ENCODE peak calls at places on chromosomes 3 and 15, in seven cellular contexts. W is GM23338, K is transverse colon, E is upper lobe of left lung, Z is stomach, Y is H1, J is prostate gland. V is an unnamed sample.

GRCh38 chr15:60379466-60380274 is 18.1 kb downstream of the ANXA2 start:
- DNase-seq in J (peak; percentile 64), K (no peak), Y (no peak), E (no peak), W (peak; percentile 30), Z (no peak), V (peak; percentile 89)

GRCh38 chr15:20340331-20340811 is 201.2 kb downstream of the GOLGA6L6 start:
- DNase-seq in J (peak; percentile 12), Y (no peak), K (no peak), W (no peak), Z (peak; percentile 51), E (peak; percentile 66), V (no peak)

GRCh38 chr3:179962617-179963387 is 73.9 kb downstream of the PEX5L start:
- DNase-seq in E (no peak), J (no peak), Z (no peak), W (no peak), K (no peak), Y (no peak), V (no peak)

GRCh38 chr3:50173685-50174516 is 17.5 kb upstream of the GNAT1 start:
- DNase-seq in Z (no peak), Y (no peak), W (peak; percentile 65), J (no peak), K (no peak), E (no peak), V (no peak)

GRCh38 chr15:55515991-55516776 is 8.2 kb upstream of the DNAAF4 start:
- DNase-seq in K (no peak), W (peak; percentile 31), J (no peak), Y (no peak), Z (no peak), E (no peak), V (no peak)

GRCh38 chr3:187445352-187445751 is 77.2 kb downstream of the RTP4 start:
- DNase-seq in K (no peak), Z (no peak), J (no peak), Y (no peak), E (no peak), W (no peak), V (no peak)

GRCh38 chr3:33791477-33792166 is 6.8 kb upstream of the PDCD6IP start:
- DNase-seq in J (no peak), Z (no peak), W (no peak), K (peak; percentile 53), E (peak; percentile 76), Y (no peak), V (no peak)

GRCh38 chr15:45637552-45638033 is 2.8 kb downstream of the SQOR start:
- DNase-seq in W (no peak), Z (peak; percentile 76), J (peak; percentile 71), K (peak; percentile 71), Y (no peak), E (peak; percentile 63), V (peak; percentile 44)

GRCh38 chr3:186844908-186845307 is 2.4 kb downstream of the ADIPOQ start:
- DNase-seq in Y (peak; percentile 16), E (no peak), Z (no peak), W (no peak), J (no peak), K (no peak), V (no peak)

GRCh38 chr3:125115640-125116039 is 59.8 kb upstream of the HEG1 start:
- DNase-seq in J (no peak), Y (no peak), E (no peak), Z (no peak), K (no peak), W (no peak), V (no peak)

GRCh38 chr3:155404486-155404885 is 111.0 kb upstream of the STRIT1 start:
- DNase-seq in K (no peak), E (no peak), W (no peak), Y (no peak), Z (no peak), J (no peak), V (no peak)

GRCh38 chr15:74957301-74958035 is 896 bp upstream of the RPP25 start:
- DNase-seq in Z (no peak), Y (peak; percentile 71), E (no peak), K (peak; percentile 67), W (peak; percentile 60), J (no peak), V (no peak)

GRCh38 chr15:74956648-74957300 is at the start of gene RPP25:
- DNase-seq in Y (peak; percentile 90), Z (peak; percentile 87), E (peak; percentile 87), K (peak; percentile 91), W (peak; percentile 92), J (peak; percentile 65), V (peak; percentile 64)

GRCh38 chr15:74959643-74959939 is 3.0 kb upstream of the RPP25 start:
- DNase-seq in W (no peak), J (no peak), E (no peak), Z (no peak), K (no peak), Y (no peak), V (no peak)

GRCh38 chr15:74958908-74959642 is 2.5 kb upstream of the RPP25 start:
- DNase-seq in E (no peak), J (no peak), Y (peak; percentile 59), Z (no peak), K (no peak), W (peak; percentile 65), V (no peak)

DNA sequence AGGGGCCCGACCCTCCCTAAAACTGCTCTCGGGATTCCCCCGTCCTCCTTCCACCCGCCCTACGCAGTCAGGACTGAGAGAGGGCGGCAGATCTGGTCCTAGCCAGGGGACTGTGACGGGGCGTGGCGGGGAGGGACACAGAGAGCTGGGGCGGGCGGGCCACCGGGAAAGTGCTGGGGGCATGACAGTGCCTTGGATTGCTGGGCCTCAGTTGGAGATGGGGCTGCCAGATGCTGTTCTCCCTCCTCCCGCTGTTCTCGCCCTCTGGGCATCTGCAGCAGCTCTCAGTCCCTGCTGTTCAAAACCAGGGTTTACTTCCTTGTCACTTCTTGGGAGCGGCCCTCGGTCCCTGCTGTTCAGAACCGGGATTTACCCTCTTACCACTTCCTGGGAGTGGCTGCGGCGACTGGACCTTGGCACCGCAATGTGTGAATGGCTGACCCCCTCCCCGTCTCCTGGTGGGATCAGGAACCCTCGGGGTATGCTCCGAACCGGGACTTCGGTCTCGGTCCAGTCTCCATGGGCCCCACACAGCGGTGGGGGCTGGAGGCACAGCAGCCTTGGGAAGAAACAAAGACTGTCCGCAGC is 1.8 kb upstream of the RPP25 start:
- DNase-seq in Z (peak; percentile 81), K (peak; percentile 87), E (peak; percentile 80), J (peak; percentile 25), Y (peak; percentile 63), W (peak; percentile 84), V (no peak)
- TF ChIP-seq POLR2AphosphoS5 in Z (no peak), K (peak; percentile 77), E (peak; percentile 17), J (no peak), Y (no peak), W (no peak), V (peak; percentile 68)

GRCh38 chr3:130961458-130961857 is 65.2 kb downstream of the ASTE1 start:
- DNase-seq in Z (no peak), J (no peak), E (no peak), Y (no peak), W (no peak), K (no peak), V (no peak)

GRCh38 chr3:130963878-130964277 is 62.7 kb downstream of the ASTE1 start:
- DNase-seq in Y (no peak), K (no peak), J (no peak), Z (no peak), W (peak; percentile 50), E (no peak), V (peak; percentile 34)

GRCh38 chr3:130967281-130967680 is 59.3 kb downstream of the ASTE1 start:
- DNase-seq in E (no peak), K (no peak), W (no peak), Y (no peak), Z (no peak), J (no peak), V (no peak)

GRCh38 chr3:130960139-130960779 is 66.4 kb downstream of the ASTE1 start:
- DNase-seq in W (no peak), K (no peak), Z (no peak), J (no peak), E (no peak), Y (no peak), V (no peak)

GRCh38 chr3:130963444-130963843 is 63.2 kb downstream of the ASTE1 start:
- DNase-seq in E (no peak), W (no peak), J (no peak), Z (no peak), K (no peak), Y (no peak), V (no peak)
- H3K36me3 ChIP-seq in E (peaks cover 18% of the 10 kb centered on the region), W (peaks cover 13% of the 10 kb centered on the region), J (no peaks in the 10 kb centered on the region), Z (peaks cover 77% of the 10 kb centered on the region), K (no peaks in the 10 kb centered on the region), Y (peaks cover 26% of the 10 kb centered on the region), V (peaks cover 84% of the 10 kb centered on the region)

GRCh38 chr15:78955355-78955754 is 10.5 kb upstream of the CTSH start:
- DNase-seq in Z (no peak), Y (no peak), W (no peak), J (no peak), K (no peak), E (no peak), V (no peak)

GRCh38 chr15:78950343-78950742 is 5.5 kb upstream of the CTSH start:
- DNase-seq in Y (no peak), J (no peak), K (no peak), E (no peak), Z (peak; percentile 47), W (no peak), V (no peak)

GRCh38 chr15:78949461-78949860 is 4.6 kb upstream of the CTSH start:
- DNase-seq in K (no peak), E (no peak), Y (no peak), W (no peak), J (peak; percentile 54), Z (peak; percentile 44), V (no peak)

GRCh38 chr15:78950906-78951840 is 6.3 kb upstream of the CTSH start:
- DNase-seq in K (no peak), Y (no peak), W (no peak), Z (no peak), E (no peak), J (no peak), V (no peak)

GRCh38 chr15:78951841-78952238 is 7.0 kb upstream of the CTSH start:
- DNase-seq in K (no peak), Y (no peak), Z (peak; percentile 64), E (peak; percentile 75), W (no peak), J (no peak), V (no peak)
- TF ChIP-seq POLR2AphosphoS5 in K (no peak), Y (no peak), Z (no peak), E (peak; percentile 55), W (no peak), J (peak; percentile 67), V (no peak)

DNA sequence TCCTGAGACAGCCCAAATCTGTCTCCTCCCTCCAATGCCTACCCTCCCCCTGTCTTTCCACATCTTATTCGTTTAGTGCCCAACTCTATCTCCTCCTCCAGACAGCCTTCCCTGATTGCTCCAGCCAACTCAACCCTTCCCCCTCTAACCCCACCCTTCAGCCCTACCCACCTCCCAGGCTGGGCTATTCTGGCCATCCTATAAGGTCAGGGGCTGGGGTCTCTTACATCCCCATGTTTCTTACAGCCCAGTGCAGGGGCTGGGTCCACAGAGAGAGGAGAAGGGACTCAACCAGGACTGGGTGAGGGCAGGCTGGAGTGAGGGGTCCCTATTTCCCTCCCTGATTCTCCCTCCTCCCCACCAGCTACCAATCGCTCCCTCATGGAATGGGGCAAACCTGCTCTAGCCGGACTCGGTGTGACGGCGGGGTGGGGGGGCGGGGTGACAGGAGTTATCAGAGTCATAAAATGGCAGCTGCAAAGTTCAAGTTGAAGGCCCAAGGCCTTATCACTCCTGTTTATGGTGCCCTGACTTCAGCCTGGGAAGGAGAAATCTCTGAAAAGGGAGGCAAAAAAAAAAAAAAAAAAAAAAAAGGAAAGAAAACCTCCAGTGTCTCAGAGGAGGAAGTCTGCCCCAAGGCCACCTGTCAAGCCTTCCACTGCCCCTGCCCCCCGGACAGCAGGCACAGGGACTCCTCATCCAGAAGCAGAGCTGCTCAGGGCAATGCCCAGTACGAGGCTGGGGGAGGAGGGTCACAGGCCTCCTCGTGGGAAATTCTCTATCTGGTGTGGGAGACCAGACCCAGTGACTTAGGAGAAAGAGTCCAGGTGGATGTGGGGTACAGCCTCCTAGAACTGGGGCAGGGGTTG is 2.1 kb downstream of the VIPR1 start:
- DNase-seq in J (no peak), K (peak; percentile 58), E (peak; percentile 19), Y (peak; percentile 38), Z (peak; percentile 17), W (no peak), V (no peak)
- H3K36me3 ChIP-seq in J (no peaks in the 10 kb centered on the region), K (no peaks in the 10 kb centered on the region), E (no peaks in the 10 kb centered on the region), Y (no peaks in the 10 kb centered on the region), Z (no peaks in the 10 kb centered on the region), W (no peaks in the 10 kb centered on the region), V (no peaks in the 10 kb centered on the region)